ENCODE peak calls at places on chromosomes 5 and 9, in seven cellular contexts. B is body of pancreas, X is tibial artery, F is hepatocyte, L is GM23248, T is neuronal stem cell, G is right atrium auricular region. U is an unnamed sample.

GRCh38 chr5:130605200-130605599 is 559.9 kb downstream of the HINT1 start:
- DNase-seq in B (no peak), X (no peak), F (no peak), L (no peak), T (peak; percentile 9), G (no peak), U (no peak)

GRCh38 chr5:35183243-35183955 is 46.9 kb downstream of the PRLR start:
- DNase-seq in B (peak; percentile 73), X (peak; percentile 54), F (peak; percentile 39), L (peak; percentile 71), T (peak; percentile 14), G (no peak), U (peak; percentile 42)

GRCh38 chr5:150376799-150377771 is 19.6 kb downstream of the TCOF1 start:
- DNase-seq in B (no peak), X (no peak), F (no peak), L (peak; percentile 89), T (no peak), G (no peak), U (no peak)

GRCh38 chr9:127809562-127810377 is 7.1 kb downstream of the FPGS start:
- DNase-seq in B (no peak), X (no peak), F (peak; percentile 80), L (peak; percentile 56), T (peak; percentile 51), G (no peak), U (no peak)

GRCh38 chr9:34568783-34569182 is 20.7 kb downstream of the CNTFR start:
- DNase-seq in B (no peak), X (no peak), F (no peak), L (no peak), T (no peak), G (no peak), U (no peak)

GRCh38 chr5:71666321-71666720 is 52.8 kb upstream of the CARTPT start:
- DNase-seq in B (no peak), X (no peak), F (no peak), L (no peak), T (no peak), G (no peak), U (no peak)

GRCh38 chr5:81195334-81195929 is 37.7 kb upstream of the CKMT2 start:
- DNase-seq in B (no peak), X (no peak), F (no peak), L (peak; percentile 15), T (no peak), G (no peak), U (no peak)

GRCh38 chr5:65742565-65743231 is 20.7 kb downstream of the NLN start:
- DNase-seq in B (no peak), X (no peak), F (peak; percentile 73), L (peak; percentile 92), T (no peak), G (no peak), U (no peak)

GRCh38 chr5:154267516-154267915 is 77.0 kb downstream of the GALNT10 start:
- DNase-seq in B (no peak), X (no peak), F (no peak), L (peak; percentile 67), T (no peak), G (no peak), U (no peak)

GRCh38 chr9:95783426-95783975 is 92.0 kb upstream of the ERCC6L2 start:
- DNase-seq in B (no peak), X (no peak), F (no peak), L (peak; percentile 51), T (no peak), G (no peak), U (no peak)

GRCh38 chr9:35976726-35977125 is 18.8 kb upstream of the OR2S2 start:
- DNase-seq in B (no peak), X (no peak), F (no peak), L (no peak), T (no peak), G (no peak), U (no peak)

GRCh38 chr9:127971357-127972315 is 9.2 kb downstream of the EEIG1 start:
- DNase-seq in B (no peak), X (no peak), F (peak; percentile 30), L (peak; percentile 33), T (no peak), G (no peak), U (peak; percentile 49)

GRCh38 chr9:27436234-27436633 is 87.9 kb upstream of the IFNK start:
- DNase-seq in B (peak; percentile 79), X (no peak), F (peak; percentile 61), L (no peak), T (no peak), G (no peak), U (no peak)

GRCh38 chr5:19616821-19617220 is 371.2 kb downstream of the CDH18 start:
- DNase-seq in B (no peak), X (no peak), F (no peak), L (no peak), T (no peak), G (no peak), U (no peak)

GRCh38 chr5:39599721-39600431 is 175.1 kb upstream of the DAB2 start:
- DNase-seq in B (no peak), X (no peak), F (peak; percentile 84), L (peak; percentile 76), T (peak; percentile 3), G (no peak), U (no peak)

GRCh38 chr9:9061599-9061998 is 1262.0 kb upstream of the DMAC1 start:
- DNase-seq in B (no peak), X (no peak), F (no peak), L (no peak), T (no peak), G (no peak), U (no peak)

GRCh38 chr5:61942462-61943049 is 363.4 kb upstream of the KIF2A start:
- DNase-seq in B (no peak), X (no peak), F (no peak), L (no peak), T (no peak), G (no peak), U (no peak)

DNA sequence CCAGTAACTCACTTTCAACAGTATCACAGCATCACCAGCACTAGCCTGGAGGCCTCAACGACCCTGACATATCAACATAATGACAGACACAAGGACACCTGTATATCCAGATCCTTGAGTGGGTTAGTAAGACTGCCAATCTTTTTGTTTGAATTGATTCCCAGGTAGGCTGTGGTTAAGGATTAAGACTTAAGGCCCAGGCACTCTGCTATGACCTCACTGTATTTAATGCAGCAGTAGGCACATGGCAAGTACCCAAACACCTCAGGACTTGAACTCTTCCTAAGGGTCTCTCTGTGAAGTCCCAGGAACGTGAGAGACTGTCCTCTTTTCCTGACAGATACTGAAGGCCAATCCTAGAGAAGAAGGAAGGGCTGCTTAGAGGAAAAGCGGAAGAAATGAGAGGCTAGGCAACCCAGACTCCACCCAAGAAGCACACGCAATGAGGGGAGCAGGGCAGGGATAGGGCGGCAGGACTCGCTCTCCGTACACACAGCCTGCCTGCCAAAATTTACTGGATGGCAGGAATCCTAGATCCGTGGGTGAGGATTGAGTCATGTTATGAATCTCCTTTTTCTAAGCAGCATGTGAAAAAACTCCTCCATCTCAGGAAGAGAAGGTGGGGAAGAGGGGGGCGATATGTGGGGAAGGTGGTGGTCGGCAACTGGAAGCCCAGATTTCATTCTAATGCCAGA is 93.4 kb downstream of the SIL1 start:
- DNase-seq in B (peak; percentile 31), X (peak; percentile 83), F (peak; percentile 24), L (peak; percentile 97), T (no peak), G (peak; percentile 72), U (peak; percentile 88)
- H3K4me3 ChIP-seq in B (no peak overlapping the region), X (peak overlapping the region; percentile 3), F (no peak overlapping the region), L (peak overlapping the region; percentile 53), T (no peak overlapping the region), G (no peak overlapping the region), U (no peak overlapping the region)

DNA sequence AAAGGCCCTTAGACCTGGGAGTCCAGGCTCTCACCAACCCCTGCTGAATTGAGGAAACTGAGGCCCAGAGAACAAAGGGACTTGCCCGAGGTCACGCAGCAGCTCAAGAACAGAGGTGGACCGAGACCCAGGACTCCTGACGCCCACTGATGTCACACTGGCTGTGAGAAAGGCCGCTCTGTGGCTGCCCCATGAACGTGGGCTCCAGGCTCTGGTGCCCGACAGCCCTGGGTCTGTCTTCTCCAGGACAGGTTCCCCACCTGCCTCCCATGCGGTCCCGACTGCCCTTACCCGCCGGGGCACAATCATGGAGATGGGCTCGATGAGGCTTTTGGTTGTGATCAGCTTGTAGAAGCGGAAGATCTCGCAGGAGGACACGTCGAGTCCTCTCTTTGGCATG is 9.3 kb upstream of the TRIM14 start:
- DNase-seq in B (no peak), X (no peak), F (no peak), L (no peak), T (no peak), G (no peak), U (no peak)
- H3K4me1 ChIP-seq in B (no peaks in the 10 kb centered on the region), X (no peaks in the 10 kb centered on the region), F (no peaks in the 10 kb centered on the region), L (no peaks in the 10 kb centered on the region), T (no peaks in the 10 kb centered on the region), G (no peaks in the 10 kb centered on the region), U (no peaks in the 10 kb centered on the region)

DNA sequence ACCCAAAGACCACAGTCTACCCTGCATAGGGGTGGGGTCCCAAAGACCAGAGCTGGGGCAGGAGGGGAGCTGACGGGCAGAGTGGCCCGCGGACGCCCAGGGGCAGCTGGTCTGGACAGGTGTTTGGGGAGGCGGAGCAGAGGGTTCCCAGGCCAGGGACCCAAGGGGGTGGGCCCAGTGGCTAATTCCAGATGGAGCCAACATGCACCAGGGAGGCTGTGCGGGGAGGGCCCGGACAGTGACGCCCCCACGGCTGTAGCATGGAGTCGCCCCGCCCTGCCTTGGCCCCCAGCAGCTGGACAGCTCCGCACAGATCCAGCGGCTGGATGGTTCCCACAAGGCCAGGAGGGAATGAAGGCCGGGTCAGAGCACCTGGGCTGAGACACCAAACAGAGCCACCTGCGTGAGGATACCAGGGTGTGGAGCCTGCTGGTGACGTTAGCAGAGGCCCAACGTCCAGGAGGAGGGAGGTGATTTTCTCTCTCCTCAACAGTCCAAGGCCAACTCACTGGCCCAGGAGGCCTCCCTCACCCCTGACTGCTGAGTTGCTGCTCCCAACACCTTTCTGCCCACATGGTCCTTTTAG is 55.3 kb upstream of the EGFL7 start:
- DNase-seq in B (no peak), X (no peak), F (no peak), L (no peak), T (no peak), G (no peak), U (no peak)
- H3K4me3 ChIP-seq in B (no peak overlapping the region), X (no peak overlapping the region), F (no peak overlapping the region), L (no peak overlapping the region), T (no peak overlapping the region), G (no peak overlapping the region), U (no peak overlapping the region)

GRCh38 chr5:171335616-171336015 is 26.6 kb downstream of the TLX3 start:
- DNase-seq in B (no peak), X (no peak), F (no peak), L (no peak), T (no peak), G (no peak), U (no peak)
- H3K4me1 ChIP-seq in B (peaks cover 14% of the 10 kb centered on the region), X (peaks cover 6% of the 10 kb centered on the region), F (no peaks in the 10 kb centered on the region), L (peaks cover 3% of the 10 kb centered on the region), T (peaks cover 4% of the 10 kb centered on the region), G (no peaks in the 10 kb centered on the region), U (no peaks in the 10 kb centered on the region)

GRCh38 chr5:178112545-178112944 is 787 bp upstream of the N4BP3 start:
- DNase-seq in B (no peak), X (no peak), F (no peak), L (no peak), T (no peak), G (no peak), U (no peak)
- H3K4me3 ChIP-seq in B (no peak overlapping the region), X (no peak overlapping the region), F (no peak overlapping the region), L (no peak overlapping the region), T (peak overlapping the region; percentile 90), G (no peak overlapping the region), U (no peak overlapping the region)